ENCODE peak calls at places on chromosomes 3 and 15, in six cellular contexts. One of them, this sample, is unnamed.

GRCh38 chr3:186815490-186815889 is 9.2 kb upstream of the RFC4 start:
- DNase-seq in OCI-LY7: no peak
- DNase-seq in A549: peak; percentile 74
- DNase-seq in thoracic aorta: no peak
- DNase-seq in astrocyte of the cerebellum: no peak
- DNase-seq in left ventricle myocardium inferior: no peak
- DNase-seq in this sample: no peak

GRCh38 chr3:38646630-38647029 is 2.9 kb downstream of the SCN5A start:
- DNase-seq in OCI-LY7: peak; percentile 47
- DNase-seq in A549: peak; percentile 77
- DNase-seq in thoracic aorta: no peak
- DNase-seq in astrocyte of the cerebellum: no peak
- DNase-seq in left ventricle myocardium inferior: no peak
- DNase-seq in this sample: peak; percentile 69

GRCh38 chr15:48803877-48804276 is 7.0 kb downstream of the CEP152 start:
- DNase-seq in OCI-LY7: no peak
- DNase-seq in A549: no peak
- DNase-seq in thoracic aorta: no peak
- DNase-seq in astrocyte of the cerebellum: no peak
- DNase-seq in left ventricle myocardium inferior: no peak
- DNase-seq in this sample: no peak

GRCh38 chr3:126338796-126339241 is 18.4 kb downstream of the KLF15 start:
- DNase-seq in OCI-LY7: no peak
- DNase-seq in A549: no peak
- DNase-seq in thoracic aorta: no peak
- DNase-seq in astrocyte of the cerebellum: no peak
- DNase-seq in left ventricle myocardium inferior: peak; percentile 20
- DNase-seq in this sample: no peak

GRCh38 chr3:182713743-182714517 is 79.4 kb upstream of the ATP11B start:
- DNase-seq in OCI-LY7: peak; percentile 80
- DNase-seq in A549: peak; percentile 61
- DNase-seq in thoracic aorta: no peak
- DNase-seq in astrocyte of the cerebellum: peak; percentile 53
- DNase-seq in left ventricle myocardium inferior: no peak
- DNase-seq in this sample: peak; percentile 53

GRCh38 chr15:78456391-78456790 is 18.4 kb downstream of the IREB2 start:
- DNase-seq in OCI-LY7: no peak
- DNase-seq in A549: no peak
- DNase-seq in thoracic aorta: no peak
- DNase-seq in astrocyte of the cerebellum: no peak
- DNase-seq in left ventricle myocardium inferior: no peak
- DNase-seq in this sample: no peak

GRCh38 chr3:138440137-138440536 is 5.7 kb downstream of the ESYT3 start:
- DNase-seq in OCI-LY7: no peak
- DNase-seq in A549: no peak
- DNase-seq in thoracic aorta: no peak
- DNase-seq in astrocyte of the cerebellum: no peak
- DNase-seq in left ventricle myocardium inferior: peak; percentile 61
- DNase-seq in this sample: no peak

GRCh38 chr3:32340039-32340438 is 51.6 kb upstream of the CMTM7 start:
- DNase-seq in OCI-LY7: peak; percentile 64
- DNase-seq in A549: peak; percentile 61
- DNase-seq in thoracic aorta: no peak
- DNase-seq in astrocyte of the cerebellum: peak; percentile 37
- DNase-seq in left ventricle myocardium inferior: no peak
- DNase-seq in this sample: peak; percentile 57

GRCh38 chr3:157078131-157078835 is 81.7 kb downstream of the CCNL1 start:
- DNase-seq in OCI-LY7: no peak
- DNase-seq in A549: no peak
- DNase-seq in thoracic aorta: no peak
- DNase-seq in astrocyte of the cerebellum: no peak
- DNase-seq in left ventricle myocardium inferior: no peak
- DNase-seq in this sample: no peak

GRCh38 chr3:106227068-106227467 is 358.3 kb upstream of the CBLB start:
- DNase-seq in OCI-LY7: no peak
- DNase-seq in A549: no peak
- DNase-seq in thoracic aorta: no peak
- DNase-seq in astrocyte of the cerebellum: no peak
- DNase-seq in left ventricle myocardium inferior: no peak
- DNase-seq in this sample: no peak

GRCh38 chr3:189267981-189268613 is 96.3 kb downstream of the TPRG1 start:
- DNase-seq in OCI-LY7: no peak
- DNase-seq in A549: peak; percentile 77
- DNase-seq in thoracic aorta: no peak
- DNase-seq in astrocyte of the cerebellum: no peak
- DNase-seq in left ventricle myocardium inferior: no peak
- DNase-seq in this sample: no peak

GRCh38 chr3:196016485-196016884 is 65.4 kb downstream of the TFRC start:
- DNase-seq in OCI-LY7: no peak
- DNase-seq in A549: no peak
- DNase-seq in thoracic aorta: no peak
- DNase-seq in astrocyte of the cerebellum: peak; percentile 43
- DNase-seq in left ventricle myocardium inferior: no peak
- DNase-seq in this sample: no peak

GRCh38 chr3:45054196-45054857 is 28.2 kb downstream of the CLEC3B start:
- DNase-seq in OCI-LY7: no peak
- DNase-seq in A549: peak; percentile 13
- DNase-seq in thoracic aorta: no peak
- DNase-seq in astrocyte of the cerebellum: peak; percentile 47
- DNase-seq in left ventricle myocardium inferior: no peak
- DNase-seq in this sample: no peak

GRCh38 chr3:127016461-127016860 is 33.5 kb downstream of the PLXNA1 start:
- DNase-seq in OCI-LY7: no peak
- DNase-seq in A549: no peak
- DNase-seq in thoracic aorta: no peak
- DNase-seq in astrocyte of the cerebellum: no peak
- DNase-seq in left ventricle myocardium inferior: no peak
- DNase-seq in this sample: no peak

GRCh38 chr15:44094776-44095175 is 100.3 kb downstream of the FRMD5 start:
- DNase-seq in OCI-LY7: no peak
- DNase-seq in A549: no peak
- DNase-seq in thoracic aorta: no peak
- DNase-seq in astrocyte of the cerebellum: no peak
- DNase-seq in left ventricle myocardium inferior: no peak
- DNase-seq in this sample: no peak

GRCh38 chr15:53434174-53434678 is 325.2 kb downstream of the WDR72 start:
- DNase-seq in OCI-LY7: no peak
- DNase-seq in A549: no peak
- DNase-seq in thoracic aorta: no peak
- DNase-seq in astrocyte of the cerebellum: no peak
- DNase-seq in left ventricle myocardium inferior: no peak
- DNase-seq in this sample: no peak

GRCh38 chr3:77536038-77536775 is 496.3 kb downstream of the ROBO2 start:
- DNase-seq in OCI-LY7: no peak
- DNase-seq in A549: no peak
- DNase-seq in thoracic aorta: no peak
- DNase-seq in astrocyte of the cerebellum: no peak
- DNase-seq in left ventricle myocardium inferior: no peak
- DNase-seq in this sample: no peak

GRCh38 chr3:104887069-104887468 is 479.6 kb upstream of the ALCAM start:
- DNase-seq in OCI-LY7: no peak
- DNase-seq in A549: no peak
- DNase-seq in thoracic aorta: no peak
- DNase-seq in astrocyte of the cerebellum: no peak
- DNase-seq in left ventricle myocardium inferior: no peak
- DNase-seq in this sample: no peak

GRCh38 chr3:148203263-148204010 is 494.3 kb upstream of the AGTR1 start:
- DNase-seq in OCI-LY7: no peak
- DNase-seq in A549: no peak
- DNase-seq in thoracic aorta: no peak
- DNase-seq in astrocyte of the cerebellum: no peak
- DNase-seq in left ventricle myocardium inferior: no peak
- DNase-seq in this sample: no peak

GRCh38 chr3:138434276-138434874 is at the start of gene ESYT3:
- DNase-seq in OCI-LY7: no peak
- DNase-seq in A549: peak; percentile 58
- DNase-seq in thoracic aorta: peak; percentile 9
- DNase-seq in astrocyte of the cerebellum: no peak
- DNase-seq in left ventricle myocardium inferior: peak; percentile 64
- DNase-seq in this sample: peak; percentile 57

GRCh38 chr15:90062023-90062728 is 40.1 kb downstream of the IDH2 start:
- DNase-seq in OCI-LY7: peak; percentile 81
- DNase-seq in A549: no peak
- DNase-seq in thoracic aorta: no peak
- DNase-seq in astrocyte of the cerebellum: no peak
- DNase-seq in left ventricle myocardium inferior: peak; percentile 54
- DNase-seq in this sample: no peak

GRCh38 chr15:69658401-69658945 is 205.9 kb downstream of the RPLP1 start:
- DNase-seq in OCI-LY7: no peak
- DNase-seq in A549: no peak
- DNase-seq in thoracic aorta: no peak
- DNase-seq in astrocyte of the cerebellum: no peak
- DNase-seq in left ventricle myocardium inferior: no peak
- DNase-seq in this sample: no peak

GRCh38 chr3:9749333-9749662 is 454 bp upstream of the OGG1 start:
- DNase-seq in OCI-LY7: no peak
- DNase-seq in A549: no peak
- DNase-seq in thoracic aorta: no peak
- DNase-seq in astrocyte of the cerebellum: no peak
- DNase-seq in left ventricle myocardium inferior: no peak
- DNase-seq in this sample: no peak

GRCh38 chr3:33060609-33061337 is 36.2 kb downstream of the GLB1 start:
- DNase-seq in OCI-LY7: peak; percentile 52
- DNase-seq in A549: no peak
- DNase-seq in thoracic aorta: no peak
- DNase-seq in astrocyte of the cerebellum: no peak
- DNase-seq in left ventricle myocardium inferior: no peak
- DNase-seq in this sample: no peak

GRCh38 chr15:41506796-41507341 is 6.8 kb downstream of the LTK start:
- DNase-seq in OCI-LY7: peak; percentile 19
- DNase-seq in A549: no peak
- DNase-seq in thoracic aorta: no peak
- DNase-seq in astrocyte of the cerebellum: no peak
- DNase-seq in left ventricle myocardium inferior: no peak
- DNase-seq in this sample: no peak
- TF ChIP-seq CTCF in OCI-LY7: peak; percentile 55
- TF ChIP-seq CTCF in A549: no peak
- TF ChIP-seq CTCF in thoracic aorta: no peak
- TF ChIP-seq CTCF in astrocyte of the cerebellum: no peak
- TF ChIP-seq CTCF in left ventricle myocardium inferior: no peak
- TF ChIP-seq CTCF in this sample: peak; percentile 42

DNA sequence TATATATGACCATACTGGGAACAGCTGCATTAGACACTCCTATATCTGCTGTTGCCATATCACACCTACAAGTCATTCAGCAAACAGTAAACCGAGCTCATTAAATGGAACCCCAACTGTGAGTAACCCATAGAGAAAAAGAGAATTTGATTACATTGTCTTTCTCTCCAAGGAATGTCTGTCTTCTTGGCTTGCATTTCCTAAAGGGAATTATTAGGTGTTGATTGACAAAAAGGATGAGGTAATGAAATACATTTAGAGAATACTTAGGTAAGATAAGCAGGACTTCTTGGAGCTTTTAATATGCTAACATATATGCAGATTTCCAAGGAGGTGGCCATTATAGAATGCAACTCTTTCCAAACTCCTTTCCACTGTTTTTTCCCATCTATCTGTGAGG is 76.8 kb downstream of the SLMAP start:
- DNase-seq in OCI-LY7: no peak
- DNase-seq in A549: no peak
- DNase-seq in thoracic aorta: no peak
- DNase-seq in astrocyte of the cerebellum: no peak
- DNase-seq in left ventricle myocardium inferior: no peak
- DNase-seq in this sample: no peak
- TF ChIP-seq CTCF in OCI-LY7: no peak
- TF ChIP-seq CTCF in A549: no peak
- TF ChIP-seq CTCF in thoracic aorta: no peak
- TF ChIP-seq CTCF in astrocyte of the cerebellum: no peak
- TF ChIP-seq CTCF in left ventricle myocardium inferior: no peak
- TF ChIP-seq CTCF in this sample: no peak

GRCh38 chr3:69410301-69410700 is 24.4 kb upstream of the FRMD4B start:
- DNase-seq in OCI-LY7: peak; percentile 63
- DNase-seq in A549: peak; percentile 60
- DNase-seq in thoracic aorta: peak; percentile 25
- DNase-seq in astrocyte of the cerebellum: peak; percentile 32
- DNase-seq in left ventricle myocardium inferior: peak; percentile 67
- DNase-seq in this sample: peak; percentile 58

GRCh38 chr3:69407908-69408307 is 22.0 kb upstream of the FRMD4B start:
- DNase-seq in OCI-LY7: no peak
- DNase-seq in A549: no peak
- DNase-seq in thoracic aorta: no peak
- DNase-seq in astrocyte of the cerebellum: no peak
- DNase-seq in left ventricle myocardium inferior: no peak
- DNase-seq in this sample: no peak

GRCh38 chr3:69408989-69409388 is 23.1 kb upstream of the FRMD4B start:
- DNase-seq in OCI-LY7: no peak
- DNase-seq in A549: no peak
- DNase-seq in thoracic aorta: no peak
- DNase-seq in astrocyte of the cerebellum: no peak
- DNase-seq in left ventricle myocardium inferior: no peak
- DNase-seq in this sample: no peak

GRCh38 chr3:69409831-69410230 is 23.9 kb upstream of the FRMD4B start:
- DNase-seq in OCI-LY7: no peak
- DNase-seq in A549: no peak
- DNase-seq in thoracic aorta: no peak
- DNase-seq in astrocyte of the cerebellum: no peak
- DNase-seq in left ventricle myocardium inferior: no peak
- DNase-seq in this sample: no peak

GRCh38 chr3:69408542-69408941 is 22.7 kb upstream of the FRMD4B start:
- DNase-seq in OCI-LY7: no peak
- DNase-seq in A549: no peak
- DNase-seq in thoracic aorta: no peak
- DNase-seq in astrocyte of the cerebellum: no peak
- DNase-seq in left ventricle myocardium inferior: peak; percentile 15
- DNase-seq in this sample: no peak
- TF ChIP-seq CTCF in OCI-LY7: no peak
- TF ChIP-seq CTCF in A549: no peak
- TF ChIP-seq CTCF in thoracic aorta: no peak
- TF ChIP-seq CTCF in astrocyte of the cerebellum: no peak
- TF ChIP-seq CTCF in left ventricle myocardium inferior: no peak
- TF ChIP-seq CTCF in this sample: no peak

DNA sequence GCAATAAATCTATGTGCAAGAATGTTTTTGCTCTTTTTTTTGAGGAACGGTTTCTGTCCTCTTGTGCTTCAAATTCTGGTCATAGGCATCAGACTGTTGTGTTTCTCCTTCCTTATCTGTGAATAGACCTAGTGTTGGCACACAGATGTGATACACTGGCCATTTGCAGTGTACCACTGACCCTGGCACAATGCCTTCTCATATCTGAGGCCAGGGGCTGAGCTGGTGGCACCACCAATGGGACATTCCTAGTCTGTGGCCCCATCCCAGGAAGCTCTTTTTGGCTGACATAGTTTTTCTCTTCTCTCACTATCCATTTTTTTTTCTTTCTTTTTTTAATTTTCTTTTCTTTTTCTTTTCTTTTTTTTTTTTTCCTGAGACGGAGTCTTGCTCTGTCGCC is 40.4 kb downstream of the SH3GL3 start:
- DNase-seq in OCI-LY7: no peak
- DNase-seq in A549: no peak
- DNase-seq in thoracic aorta: no peak
- DNase-seq in astrocyte of the cerebellum: no peak
- DNase-seq in left ventricle myocardium inferior: no peak
- DNase-seq in this sample: no peak
- TF ChIP-seq CTCF in OCI-LY7: no peak
- TF ChIP-seq CTCF in A549: no peak
- TF ChIP-seq CTCF in thoracic aorta: no peak
- TF ChIP-seq CTCF in astrocyte of the cerebellum: no peak
- TF ChIP-seq CTCF in left ventricle myocardium inferior: no peak
- TF ChIP-seq CTCF in this sample: no peak

This sample was measured in GM13977.